ENCODE peak calls at places on chromosomes 7 and 10, in seven cellular contexts. One of them, this sample, is unnamed.

GRCh38 chr10:66837335-66837734 is 88.5 kb upstream of the LRRTM3 start:
- DNase-seq in HCT116: no peak
- DNase-seq in prostate gland: no peak
- DNase-seq in esophagus muscularis mucosa: no peak
- DNase-seq in stomach: no peak
- DNase-seq in Panc1: no peak
- DNase-seq in vagina: no peak
- DNase-seq in this sample: no peak

GRCh38 chr10:76675951-76676587 is 961.5 kb downstream of the KCNMA1 start:
- DNase-seq in HCT116: no peak
- DNase-seq in prostate gland: no peak
- DNase-seq in esophagus muscularis mucosa: no peak
- DNase-seq in stomach: no peak
- DNase-seq in Panc1: no peak
- DNase-seq in vagina: peak
- DNase-seq in this sample: no peak

GRCh38 chr10:128008521-128009250 is 101.8 kb downstream of the PTPRE start:
- DNase-seq in HCT116: no peak
- DNase-seq in prostate gland: no peak
- DNase-seq in esophagus muscularis mucosa: no peak
- DNase-seq in stomach: no peak
- DNase-seq in Panc1: no peak
- DNase-seq in vagina: no peak
- DNase-seq in this sample: no peak

GRCh38 chr10:78377362-78377761 is 343.7 kb downstream of the RPS24 start:
- DNase-seq in HCT116: no peak
- DNase-seq in prostate gland: no peak
- DNase-seq in esophagus muscularis mucosa: no peak
- DNase-seq in stomach: no peak
- DNase-seq in Panc1: no peak
- DNase-seq in vagina: no peak
- DNase-seq in this sample: no peak

GRCh38 chr7:37432240-37432917 is 16.3 kb downstream of the ELMO1 start:
- DNase-seq in HCT116: no peak
- DNase-seq in prostate gland: no peak
- DNase-seq in esophagus muscularis mucosa: no peak
- DNase-seq in stomach: no peak
- DNase-seq in Panc1: no peak
- DNase-seq in vagina: peak
- DNase-seq in this sample: no peak

GRCh38 chr7:112908106-112908505 is 117.9 kb upstream of the TMEM168 start:
- DNase-seq in HCT116: no peak
- DNase-seq in prostate gland: no peak
- DNase-seq in esophagus muscularis mucosa: no peak
- DNase-seq in stomach: no peak
- DNase-seq in Panc1: no peak
- DNase-seq in vagina: no peak
- DNase-seq in this sample: no peak

GRCh38 chr7:147245274-147245673 is 1128.7 kb downstream of the CNTNAP2 start:
- DNase-seq in HCT116: no peak
- DNase-seq in prostate gland: peak
- DNase-seq in esophagus muscularis mucosa: no peak
- DNase-seq in stomach: peak
- DNase-seq in Panc1: peak
- DNase-seq in vagina: no peak
- DNase-seq in this sample: no peak

GRCh38 chr10:7773845-7774801 is 13.7 kb downstream of the KIN start:
- DNase-seq in HCT116: no peak
- DNase-seq in prostate gland: peak
- DNase-seq in esophagus muscularis mucosa: no peak
- DNase-seq in stomach: peak
- DNase-seq in Panc1: no peak
- DNase-seq in vagina: no peak
- DNase-seq in this sample: no peak

GRCh38 chr7:43465581-43466554 is 117.0 kb upstream of the STK17A start:
- DNase-seq in HCT116: no peak
- DNase-seq in prostate gland: no peak
- DNase-seq in esophagus muscularis mucosa: no peak
- DNase-seq in stomach: no peak
- DNase-seq in Panc1: no peak
- DNase-seq in vagina: no peak
- DNase-seq in this sample: no peak

GRCh38 chr10:19412531-19412930 is 363.9 kb downstream of the MALRD1 start:
- DNase-seq in HCT116: no peak
- DNase-seq in prostate gland: peak
- DNase-seq in esophagus muscularis mucosa: no peak
- DNase-seq in stomach: no peak
- DNase-seq in Panc1: no peak
- DNase-seq in vagina: no peak
- DNase-seq in this sample: no peak

GRCh38 chr7:74561898-74562613 is 95.5 kb upstream of the GTF2I start:
- DNase-seq in HCT116: no peak
- DNase-seq in prostate gland: no peak
- DNase-seq in esophagus muscularis mucosa: no peak
- DNase-seq in stomach: no peak
- DNase-seq in Panc1: no peak
- DNase-seq in vagina: no peak
- DNase-seq in this sample: no peak

GRCh38 chr7:100515072-100515532 is 23.9 kb upstream of the AGFG2 start:
- DNase-seq in HCT116: no peak
- DNase-seq in prostate gland: no peak
- DNase-seq in esophagus muscularis mucosa: no peak
- DNase-seq in stomach: no peak
- DNase-seq in Panc1: no peak
- DNase-seq in vagina: no peak
- DNase-seq in this sample: no peak

GRCh38 chr7:37284805-37285211 is 163.9 kb downstream of the ELMO1 start:
- DNase-seq in HCT116: peak
- DNase-seq in prostate gland: no peak
- DNase-seq in esophagus muscularis mucosa: peak
- DNase-seq in stomach: no peak
- DNase-seq in Panc1: peak
- DNase-seq in vagina: peak
- DNase-seq in this sample: no peak

GRCh38 chr10:75205908-75206307 is 4.7 kb upstream of the VDAC2 start:
- DNase-seq in HCT116: no peak
- DNase-seq in prostate gland: no peak
- DNase-seq in esophagus muscularis mucosa: no peak
- DNase-seq in stomach: no peak
- DNase-seq in Panc1: no peak
- DNase-seq in vagina: no peak
- DNase-seq in this sample: no peak

GRCh38 chr7:35975851-35976454 is 175.1 kb downstream of the SEPTIN7 start:
- DNase-seq in HCT116: peak
- DNase-seq in prostate gland: peak
- DNase-seq in esophagus muscularis mucosa: no peak
- DNase-seq in stomach: no peak
- DNase-seq in Panc1: peak
- DNase-seq in vagina: no peak
- DNase-seq in this sample: no peak

GRCh38 chr7:96778263-96778662 is 68.6 kb upstream of the SEM1 start:
- DNase-seq in HCT116: peak
- DNase-seq in prostate gland: no peak
- DNase-seq in esophagus muscularis mucosa: no peak
- DNase-seq in stomach: no peak
- DNase-seq in Panc1: no peak
- DNase-seq in vagina: no peak
- DNase-seq in this sample: no peak

GRCh38 chr7:23615331-23615730 is 18.1 kb downstream of the CCDC126 start:
- DNase-seq in HCT116: no peak
- DNase-seq in prostate gland: no peak
- DNase-seq in esophagus muscularis mucosa: no peak
- DNase-seq in stomach: no peak
- DNase-seq in Panc1: no peak
- DNase-seq in vagina: no peak
- DNase-seq in this sample: no peak

GRCh38 chr7:17530249-17530648 is 231.8 kb downstream of the AHR start:
- DNase-seq in HCT116: no peak
- DNase-seq in prostate gland: no peak
- DNase-seq in esophagus muscularis mucosa: no peak
- DNase-seq in stomach: no peak
- DNase-seq in Panc1: no peak
- DNase-seq in vagina: no peak
- DNase-seq in this sample: no peak

GRCh38 chr10:14024349-14025202 is 306.1 kb downstream of the FRMD4A start:
- DNase-seq in HCT116: no peak
- DNase-seq in prostate gland: no peak
- DNase-seq in esophagus muscularis mucosa: no peak
- DNase-seq in stomach: no peak
- DNase-seq in Panc1: no peak
- DNase-seq in vagina: no peak
- DNase-seq in this sample: no peak

GRCh38 chr7:96246972-96247371 is 74.9 kb downstream of the SLC25A13 start:
- DNase-seq in HCT116: no peak
- DNase-seq in prostate gland: no peak
- DNase-seq in esophagus muscularis mucosa: no peak
- DNase-seq in stomach: no peak
- DNase-seq in Panc1: no peak
- DNase-seq in vagina: no peak
- DNase-seq in this sample: no peak

GRCh38 chr7:148615085-148615750 is 24.7 kb downstream of the C7orf33 start:
- DNase-seq in HCT116: no peak
- DNase-seq in prostate gland: no peak
- DNase-seq in esophagus muscularis mucosa: no peak
- DNase-seq in stomach: no peak
- DNase-seq in Panc1: no peak
- DNase-seq in vagina: no peak
- DNase-seq in this sample: no peak

GRCh38 chr7:158442260-158442659 is 145.4 kb downstream of the PTPRN2 start:
- DNase-seq in HCT116: peak
- DNase-seq in prostate gland: no peak
- DNase-seq in esophagus muscularis mucosa: no peak
- DNase-seq in stomach: no peak
- DNase-seq in Panc1: no peak
- DNase-seq in vagina: no peak
- DNase-seq in this sample: no peak

GRCh38 chr7:75756340-75757297 is 15.4 kb downstream of the CCL26 start:
- DNase-seq in HCT116: peak
- DNase-seq in prostate gland: no peak
- DNase-seq in esophagus muscularis mucosa: no peak
- DNase-seq in stomach: peak
- DNase-seq in Panc1: no peak
- DNase-seq in vagina: no peak
- DNase-seq in this sample: no peak

GRCh38 chr7:76310102-76310957 is 7.9 kb downstream of the HSPB1 start:
- DNase-seq in HCT116: no peak
- DNase-seq in prostate gland: peak
- DNase-seq in esophagus muscularis mucosa: no peak
- DNase-seq in stomach: no peak
- DNase-seq in Panc1: no peak
- DNase-seq in vagina: peak
- DNase-seq in this sample: no peak

GRCh38 chr10:61973169-61973568 is 71.7 kb downstream of the ARID5B start:
- DNase-seq in HCT116: no peak
- DNase-seq in prostate gland: no peak
- DNase-seq in esophagus muscularis mucosa: no peak
- DNase-seq in stomach: no peak
- DNase-seq in Panc1: no peak
- DNase-seq in vagina: no peak
- DNase-seq in this sample: no peak

GRCh38 chr7:137003071-137003470 is 134.6 kb downstream of the CHRM2 start:
- DNase-seq in HCT116: no peak
- DNase-seq in prostate gland: no peak
- DNase-seq in esophagus muscularis mucosa: no peak
- DNase-seq in stomach: no peak
- DNase-seq in Panc1: no peak
- DNase-seq in vagina: no peak
- DNase-seq in this sample: no peak

GRCh38 chr10:100817268-100817839 is 72.0 kb downstream of the PAX2 start:
- DNase-seq in HCT116: no peak
- DNase-seq in prostate gland: no peak
- DNase-seq in esophagus muscularis mucosa: no peak
- DNase-seq in stomach: no peak
- DNase-seq in Panc1: no peak
- DNase-seq in vagina: no peak
- DNase-seq in this sample: no peak

GRCh38 chr7:25615005-25615404 is 386.7 kb upstream of the NPVF start:
- DNase-seq in HCT116: no peak
- DNase-seq in prostate gland: no peak
- DNase-seq in esophagus muscularis mucosa: no peak
- DNase-seq in stomach: no peak
- DNase-seq in Panc1: no peak
- DNase-seq in vagina: no peak
- DNase-seq in this sample: no peak

GRCh38 chr7:47709451-47709850 is 127.5 kb upstream of the TNS3 start:
- DNase-seq in HCT116: no peak
- DNase-seq in prostate gland: no peak
- DNase-seq in esophagus muscularis mucosa: no peak
- DNase-seq in stomach: no peak
- DNase-seq in Panc1: no peak
- DNase-seq in vagina: no peak
- DNase-seq in this sample: no peak

GRCh38 chr10:87054373-87055295 is 34.5 kb downstream of the FAM25A start:
- DNase-seq in HCT116: no peak
- DNase-seq in prostate gland: no peak
- DNase-seq in esophagus muscularis mucosa: peak
- DNase-seq in stomach: no peak
- DNase-seq in Panc1: no peak
- DNase-seq in vagina: no peak
- DNase-seq in this sample: no peak
- TF ChIP-seq CTCF in HCT116: peak
- TF ChIP-seq CTCF in prostate gland: no peak
- TF ChIP-seq CTCF in esophagus muscularis mucosa: no peak
- TF ChIP-seq CTCF in stomach: no peak
- TF ChIP-seq CTCF in Panc1: no peak
- TF ChIP-seq CTCF in vagina: no peak
- TF ChIP-seq CTCF in this sample: no peak

GRCh38 chr7:32928785-32929184 is 28.5 kb upstream of the FKBP9 start:
- DNase-seq in HCT116: no peak
- DNase-seq in prostate gland: no peak
- DNase-seq in esophagus muscularis mucosa: no peak
- DNase-seq in stomach: no peak
- DNase-seq in Panc1: no peak
- DNase-seq in vagina: no peak
- DNase-seq in this sample: no peak
- TF ChIP-seq POLR2AphosphoS5 in HCT116: no peak
- TF ChIP-seq POLR2AphosphoS5 in prostate gland: no peak
- TF ChIP-seq POLR2AphosphoS5 in esophagus muscularis mucosa: no peak
- TF ChIP-seq POLR2AphosphoS5 in stomach: no peak
- TF ChIP-seq POLR2AphosphoS5 in Panc1: no peak
- TF ChIP-seq POLR2AphosphoS5 in vagina: no peak
- TF ChIP-seq POLR2AphosphoS5 in this sample: no peak

DNA sequence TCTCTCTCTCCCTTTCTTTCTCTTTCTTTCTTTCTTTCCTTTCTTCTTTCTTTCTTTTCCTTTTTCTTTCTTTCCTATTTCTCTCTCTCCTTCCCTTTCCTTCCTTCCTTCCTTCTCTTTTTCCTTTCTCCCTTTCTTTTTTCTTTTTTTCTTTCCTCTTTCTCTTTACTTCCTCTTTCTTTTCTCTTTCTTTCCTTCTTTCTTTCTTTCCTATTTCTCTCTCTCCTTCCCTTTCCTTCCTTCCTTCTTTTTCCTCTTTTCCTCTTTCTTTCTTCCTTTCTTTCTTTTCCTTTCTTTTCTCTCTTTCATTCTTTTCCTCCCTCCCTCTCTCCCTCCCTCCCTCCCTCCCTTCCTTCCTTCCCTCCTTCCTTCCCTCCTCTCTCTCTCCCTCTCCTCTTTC is 81.5 kb downstream of the RHOBTB1 start:
- DNase-seq in HCT116: no peak
- DNase-seq in prostate gland: no peak
- DNase-seq in esophagus muscularis mucosa: no peak
- DNase-seq in stomach: no peak
- DNase-seq in Panc1: no peak
- DNase-seq in vagina: no peak
- DNase-seq in this sample: no peak
- TF ChIP-seq CTCF in HCT116: no peak
- TF ChIP-seq CTCF in prostate gland: no peak
- TF ChIP-seq CTCF in esophagus muscularis mucosa: no peak
- TF ChIP-seq CTCF in stomach: no peak
- TF ChIP-seq CTCF in Panc1: no peak
- TF ChIP-seq CTCF in vagina: no peak
- TF ChIP-seq CTCF in this sample: no peak

GRCh38 chr7:108000875-108001758 is 1.8 kb downstream of the LAMB1 start:
- DNase-seq in HCT116: no peak
- DNase-seq in prostate gland: no peak
- DNase-seq in esophagus muscularis mucosa: no peak
- DNase-seq in stomach: peak
- DNase-seq in Panc1: no peak
- DNase-seq in vagina: no peak
- DNase-seq in this sample: no peak
- TF ChIP-seq POLR2AphosphoS5 in HCT116: no peak
- TF ChIP-seq POLR2AphosphoS5 in prostate gland: no peak
- TF ChIP-seq POLR2AphosphoS5 in esophagus muscularis mucosa: no peak
- TF ChIP-seq POLR2AphosphoS5 in stomach: peak
- TF ChIP-seq POLR2AphosphoS5 in Panc1: no peak
- TF ChIP-seq POLR2AphosphoS5 in vagina: peak
- TF ChIP-seq POLR2AphosphoS5 in this sample: peak